ENCODE peak calls at places on chromosomes 7 and 10, in four cellular contexts. B, D, A and Z are unnamed samples.

GRCh38 chr10:132281915-132282666 is 25.7 kb downstream of the STK32C start:
- DNase-seq in B (no peak), D (peak), A (no peak), Z (no peak)

GRCh38 chr7:114102996-114103395 is 184.2 kb upstream of the PPP1R3A start:
- DNase-seq in B (no peak), D (no peak), A (no peak), Z (no peak)

GRCh38 chr10:113967096-113967495 is 76.6 kb upstream of the ADRB1 start:
- DNase-seq in B (no peak), D (no peak), A (no peak), Z (no peak)

GRCh38 chr10:102313221-102313896 is 68.0 kb downstream of the GBF1 start:
- DNase-seq in B (no peak), D (no peak), A (no peak), Z (no peak)

GRCh38 chr10:6537704-6538103 is 42.4 kb downstream of the PRKCQ start:
- DNase-seq in B (peak), D (no peak), A (no peak), Z (no peak)

GRCh38 chr7:95317546-95317945 is 6.8 kb downstream of the PON1 start:
- DNase-seq in B (no peak), D (no peak), A (no peak), Z (no peak)

GRCh38 chr7:111933614-111934013 is 272.6 kb downstream of the DOCK4 start:
- DNase-seq in B (no peak), D (no peak), A (no peak), Z (no peak)

GRCh38 chr7:149716932-149717307 is 56.5 kb downstream of the ZNF467 start:
- DNase-seq in B (no peak), D (no peak), A (no peak), Z (no peak)

GRCh38 chr10:108469940-108470339 is 1305.4 kb upstream of the SORCS1 start:
- DNase-seq in B (peak), D (no peak), A (peak), Z (no peak)

GRCh38 chr10:101781655-101781983 is 1.6 kb downstream of the NPM3 start:
- DNase-seq in B (no peak), D (no peak), A (no peak), Z (no peak)

GRCh38 chr10:67969875-67970274 is 85.4 kb downstream of the SIRT1 start:
- DNase-seq in B (no peak), D (no peak), A (no peak), Z (no peak)

GRCh38 chr10:49736564-49737113 is 25.5 kb downstream of the OGDHL start:
- DNase-seq in B (no peak), D (no peak), A (no peak), Z (no peak)

GRCh38 chr7:111735661-111736323 is 173.5 kb upstream of the IMMP2L start:
- DNase-seq in B (peak), D (peak), A (peak), Z (peak)

GRCh38 chr7:156732091-156732621 is 91.6 kb downstream of the RNF32 start:
- DNase-seq in B (no peak), D (no peak), A (peak), Z (no peak)

GRCh38 chr7:71558806-71559205 is 426.9 kb downstream of the GALNT17 start:
- DNase-seq in B (no peak), D (no peak), A (no peak), Z (no peak)

GRCh38 chr10:42367532-42368230 is 270.7 kb downstream of the ZNF33B start:
- DNase-seq in B (peak), D (no peak), A (peak), Z (no peak)

GRCh38 chr10:127887497-127888415 is 5.0 kb downstream of the CLRN3 start:
- DNase-seq in B (no peak), D (no peak), A (peak), Z (no peak)

GRCh38 chr10:6476989-6477388 is 103.1 kb downstream of the PRKCQ start:
- DNase-seq in B (no peak), D (no peak), A (no peak), Z (no peak)

GRCh38 chr7:134777470-134777869 is 2.0 kb upstream of the CALD1 start:
- DNase-seq in B (no peak), D (no peak), A (no peak), Z (no peak)

GRCh38 chr7:64871761-64872160 is 31.3 kb upstream of the ZNF273 start:
- DNase-seq in B (no peak), D (no peak), A (no peak), Z (no peak)

GRCh38 chr7:132381742-132382472 is 194.4 kb downstream of the PLXNA4 start:
- DNase-seq in B (no peak), D (no peak), A (peak), Z (no peak)

GRCh38 chr7:71235263-71235662 is 103.3 kb downstream of the GALNT17 start:
- DNase-seq in B (no peak), D (no peak), A (no peak), Z (no peak)